ENCODE peak calls at places on chromosomes 7 and 10, in four cellular contexts. One of them, this sample, is unnamed.

GRCh38 chr10:90743291-90743690 is 114.5 kb downstream of the HTR7 start:
- DNase-seq in HTR-8/SVneo: no peak
- DNase-seq in activated T-helper 1 cell treated with anti-CD3 and anti-CD28 coated beads, Interleukin-12 subunit alpha, Interleukin-12 subunit beta, Interleukin-2, Interleukin-4 antibody, amounts not matched to agents 30 ng/mL and 10 ng/mL and 1 ng/mL, durations not matched to agents 14 hours and 24 hours and 36 hours: no peak
- DNase-seq in retina: no peak
- DNase-seq in this sample: no peak

GRCh38 chr7:106776618-106777347 is 88.3 kb upstream of the PIK3CG start:
- DNase-seq in HTR-8/SVneo: no peak
- DNase-seq in activated T-helper 1 cell treated with anti-CD3 and anti-CD28 coated beads, Interleukin-12 subunit alpha, Interleukin-12 subunit beta, Interleukin-2, Interleukin-4 antibody, amounts not matched to agents 30 ng/mL and 10 ng/mL and 1 ng/mL, durations not matched to agents 14 hours and 24 hours and 36 hours: no peak
- DNase-seq in retina: no peak
- DNase-seq in this sample: no peak

GRCh38 chr7:42219447-42219846 is 17.6 kb downstream of the GLI3 start:
- DNase-seq in HTR-8/SVneo: no peak
- DNase-seq in retina: no peak
- DNase-seq in activated T-helper 1 cell treated with anti-CD3 and anti-CD28 coated beads, Interleukin-12 subunit alpha, Interleukin-12 subunit beta, Interleukin-2, Interleukin-4 antibody, amounts not matched to agents 30 ng/mL and 10 ng/mL and 1 ng/mL, durations not matched to agents 14 hours and 24 hours and 36 hours: no peak
- DNase-seq in this sample: no peak

GRCh38 chr10:103021150-103021896 is 103.2 kb downstream of the CNNM2 start:
- DNase-seq in activated T-helper 1 cell treated with anti-CD3 and anti-CD28 coated beads, Interleukin-12 subunit alpha, Interleukin-12 subunit beta, Interleukin-2, Interleukin-4 antibody, amounts not matched to agents 30 ng/mL and 10 ng/mL and 1 ng/mL, durations not matched to agents 14 hours and 24 hours and 36 hours: no peak
- DNase-seq in retina: no peak
- DNase-seq in HTR-8/SVneo: no peak
- DNase-seq in this sample: no peak

GRCh38 chr10:92844746-92845145 is 3.6 kb upstream of the EXOC6 start:
- DNase-seq in activated T-helper 1 cell treated with anti-CD3 and anti-CD28 coated beads, Interleukin-12 subunit alpha, Interleukin-12 subunit beta, Interleukin-2, Interleukin-4 antibody, amounts not matched to agents 30 ng/mL and 10 ng/mL and 1 ng/mL, durations not matched to agents 14 hours and 24 hours and 36 hours: no peak
- DNase-seq in HTR-8/SVneo: no peak
- DNase-seq in retina: no peak
- DNase-seq in this sample: no peak

GRCh38 chr7:6139189-6139996 is 108.2 kb downstream of the ANKRD61 start:
- DNase-seq in retina: no peak
- DNase-seq in activated T-helper 1 cell treated with anti-CD3 and anti-CD28 coated beads, Interleukin-12 subunit alpha, Interleukin-12 subunit beta, Interleukin-2, Interleukin-4 antibody, amounts not matched to agents 30 ng/mL and 10 ng/mL and 1 ng/mL, durations not matched to agents 14 hours and 24 hours and 36 hours: no peak
- DNase-seq in HTR-8/SVneo: no peak
- DNase-seq in this sample: no peak

GRCh38 chr7:133352430-133352829 is 99.6 kb downstream of the EXOC4 start:
- DNase-seq in HTR-8/SVneo: no peak
- DNase-seq in activated T-helper 1 cell treated with anti-CD3 and anti-CD28 coated beads, Interleukin-12 subunit alpha, Interleukin-12 subunit beta, Interleukin-2, Interleukin-4 antibody, amounts not matched to agents 30 ng/mL and 10 ng/mL and 1 ng/mL, durations not matched to agents 14 hours and 24 hours and 36 hours: no peak
- DNase-seq in retina: no peak
- DNase-seq in this sample: no peak

GRCh38 chr7:94276797-94277196 is 117.9 kb upstream of the COL1A2 start:
- DNase-seq in HTR-8/SVneo: no peak
- DNase-seq in retina: no peak
- DNase-seq in activated T-helper 1 cell treated with anti-CD3 and anti-CD28 coated beads, Interleukin-12 subunit alpha, Interleukin-12 subunit beta, Interleukin-2, Interleukin-4 antibody, amounts not matched to agents 30 ng/mL and 10 ng/mL and 1 ng/mL, durations not matched to agents 14 hours and 24 hours and 36 hours: no peak
- DNase-seq in this sample: no peak

GRCh38 chr10:132942740-132943554 is 577 bp upstream of the CFAP46 start:
- DNase-seq in activated T-helper 1 cell treated with anti-CD3 and anti-CD28 coated beads, Interleukin-12 subunit alpha, Interleukin-12 subunit beta, Interleukin-2, Interleukin-4 antibody, amounts not matched to agents 30 ng/mL and 10 ng/mL and 1 ng/mL, durations not matched to agents 14 hours and 24 hours and 36 hours: no peak
- DNase-seq in HTR-8/SVneo: no peak
- DNase-seq in retina: no peak
- DNase-seq in this sample: no peak

GRCh38 chr10:7410306-7410799 is 481 bp downstream of the SFMBT2 start:
- DNase-seq in retina: peak; percentile 78
- DNase-seq in activated T-helper 1 cell treated with anti-CD3 and anti-CD28 coated beads, Interleukin-12 subunit alpha, Interleukin-12 subunit beta, Interleukin-2, Interleukin-4 antibody, amounts not matched to agents 30 ng/mL and 10 ng/mL and 1 ng/mL, durations not matched to agents 14 hours and 24 hours and 36 hours: peak; percentile 15
- DNase-seq in HTR-8/SVneo: no peak
- DNase-seq in this sample: peak; percentile 13